ENCODE peak calls at places on chromosomes 2 and 18, in six cellular contexts. S, C, N, T, V and P are unnamed samples.

GRCh38 chr2:88656690-88657089 is 29.4 kb upstream of the EIF2AK3 start:
- DNase-seq in S (no peak), C (peak), N (no peak), T (no peak), V (no peak), P (peak)

GRCh38 chr2:3356799-3357198 is 20.8 kb downstream of the EIPR1 start:
- DNase-seq in S (no peak), C (no peak), N (no peak), T (no peak), V (no peak), P (no peak)

GRCh38 chr2:132400169-132400900 is 16.3 kb upstream of the GPR39 start:
- DNase-seq in S (peak), C (peak), N (no peak), T (no peak), V (no peak), P (no peak)

GRCh38 chr2:61210332-61210981 is 48.5 kb downstream of the C2orf74 start:
- DNase-seq in S (peak), C (peak), N (no peak), T (no peak), V (no peak), P (peak)

GRCh38 chr18:634551-635045 is 22.9 kb upstream of the TYMS start:
- DNase-seq in S (peak), C (no peak), N (no peak), T (no peak), V (no peak), P (no peak)

GRCh38 chr18:25561923-25562322 is 210.0 kb upstream of the ZNF521 start:
- DNase-seq in S (no peak), C (peak), N (no peak), T (no peak), V (no peak), P (peak)

GRCh38 chr2:119480718-119481142 is 43.6 kb downstream of the SCTR start:
- DNase-seq in S (no peak), C (no peak), N (no peak), T (no peak), V (no peak), P (no peak)

GRCh38 chr2:73842739-73843019 is 13.9 kb downstream of the STAMBP start:
- DNase-seq in S (no peak), C (no peak), N (no peak), T (no peak), V (no peak), P (no peak)

GRCh38 chr2:33484042-33484621 is 7.7 kb downstream of the RASGRP3 start:
- DNase-seq in S (peak), C (peak), N (no peak), T (no peak), V (no peak), P (no peak)

GRCh38 chr18:74387362-74387761 is 69.7 kb downstream of the DIPK1C start:
- DNase-seq in S (no peak), C (no peak), N (no peak), T (no peak), V (no peak), P (no peak)

GRCh38 chr2:216351172-216351925 is 20.9 kb downstream of the MARCHF4 start:
- DNase-seq in S (no peak), C (peak), N (no peak), T (no peak), V (no peak), P (peak)

GRCh38 chr18:48868468-48869466 is 82.0 kb downstream of the SMAD7 start:
- DNase-seq in S (no peak), C (no peak), N (no peak), T (no peak), V (peak), P (no peak)